ENCODE peak calls at places on chromosomes 7 and 10, in seven cellular contexts. One of them, this sample, is unnamed.

GRCh38 chr10:126012485-126012884 is 116.1 kb downstream of the FANK1 start:
- DNase-seq in nephron progenitor cell: no peak
- DNase-seq in right atrium auricular region: no peak
- DNase-seq in mammary epithelial cell: peak; percentile 37
- DNase-seq in PC-9: no peak
- DNase-seq in PC-3: peak; percentile 61
- DNase-seq in choroid plexus epithelial cell: peak; percentile 31
- DNase-seq in this sample: no peak

GRCh38 chr7:103637080-103637479 is 191.1 kb upstream of the SLC26A5 start:
- DNase-seq in nephron progenitor cell: no peak
- DNase-seq in right atrium auricular region: no peak
- DNase-seq in mammary epithelial cell: peak; percentile 84
- DNase-seq in PC-9: no peak
- DNase-seq in PC-3: peak; percentile 88
- DNase-seq in choroid plexus epithelial cell: peak; percentile 88
- DNase-seq in this sample: no peak

GRCh38 chr7:142000244-142000643 is 4.6 kb downstream of the MGAM start:
- DNase-seq in nephron progenitor cell: no peak
- DNase-seq in right atrium auricular region: no peak
- DNase-seq in mammary epithelial cell: peak; percentile 43
- DNase-seq in PC-9: no peak
- DNase-seq in PC-3: no peak
- DNase-seq in choroid plexus epithelial cell: no peak
- DNase-seq in this sample: no peak

GRCh38 chr10:44774676-44775401 is 136.3 kb upstream of the TMEM72 start:
- DNase-seq in nephron progenitor cell: no peak
- DNase-seq in right atrium auricular region: no peak
- DNase-seq in mammary epithelial cell: no peak
- DNase-seq in PC-9: no peak
- DNase-seq in PC-3: no peak
- DNase-seq in choroid plexus epithelial cell: peak; percentile 24
- DNase-seq in this sample: no peak

GRCh38 chr7:18724311-18724710 is 228.8 kb downstream of the HDAC9 start:
- DNase-seq in nephron progenitor cell: no peak
- DNase-seq in right atrium auricular region: no peak
- DNase-seq in mammary epithelial cell: peak; percentile 37
- DNase-seq in PC-9: no peak
- DNase-seq in PC-3: peak; percentile 46
- DNase-seq in choroid plexus epithelial cell: peak; percentile 22
- DNase-seq in this sample: no peak

GRCh38 chr10:133079836-133080682 is 7.7 kb upstream of the ADGRA1 start:
- DNase-seq in nephron progenitor cell: peak; percentile 90
- DNase-seq in right atrium auricular region: no peak
- DNase-seq in mammary epithelial cell: no peak
- DNase-seq in PC-9: no peak
- DNase-seq in PC-3: no peak
- DNase-seq in choroid plexus epithelial cell: no peak
- DNase-seq in this sample: no peak

GRCh38 chr10:79905322-79906314 is 43.3 kb downstream of the SFTPD start:
- DNase-seq in nephron progenitor cell: no peak
- DNase-seq in right atrium auricular region: no peak
- DNase-seq in mammary epithelial cell: peak; percentile 14
- DNase-seq in PC-9: peak; percentile 12
- DNase-seq in PC-3: peak; percentile 66
- DNase-seq in choroid plexus epithelial cell: peak; percentile 17
- DNase-seq in this sample: no peak

GRCh38 chr10:91493313-91493712 is 83.2 kb downstream of the HECTD2 start:
- DNase-seq in nephron progenitor cell: no peak
- DNase-seq in right atrium auricular region: no peak
- DNase-seq in mammary epithelial cell: peak; percentile 21
- DNase-seq in PC-9: no peak
- DNase-seq in PC-3: peak; percentile 65
- DNase-seq in choroid plexus epithelial cell: peak; percentile 74
- DNase-seq in this sample: no peak

GRCh38 chr7:27173412-27174076 is 576 bp downstream of the HOXA10 start:
- DNase-seq in nephron progenitor cell: peak; percentile 33
- DNase-seq in right atrium auricular region: no peak
- DNase-seq in mammary epithelial cell: no peak
- DNase-seq in PC-9: no peak
- DNase-seq in PC-3: no peak
- DNase-seq in choroid plexus epithelial cell: no peak
- DNase-seq in this sample: no peak

GRCh38 chr7:92809397-92810241 is 26.8 kb downstream of the CDK6 start:
- DNase-seq in nephron progenitor cell: peak; percentile 15
- DNase-seq in right atrium auricular region: no peak
- DNase-seq in mammary epithelial cell: peak; percentile 91
- DNase-seq in PC-9: peak; percentile 76
- DNase-seq in PC-3: peak; percentile 89
- DNase-seq in choroid plexus epithelial cell: peak; percentile 97
- DNase-seq in this sample: no peak

GRCh38 chr10:70348228-70348850 is 34.1 kb downstream of the LRRC20 start:
- DNase-seq in nephron progenitor cell: peak; percentile 40
- DNase-seq in right atrium auricular region: no peak
- DNase-seq in mammary epithelial cell: peak; percentile 32
- DNase-seq in PC-9: peak; percentile 42
- DNase-seq in PC-3: peak; percentile 82
- DNase-seq in choroid plexus epithelial cell: peak; percentile 59
- DNase-seq in this sample: no peak

GRCh38 chr10:25174461-25175230 is at the start of gene GPR158:
- DNase-seq in nephron progenitor cell: peak; percentile 96
- DNase-seq in right atrium auricular region: peak; percentile 63
- DNase-seq in mammary epithelial cell: peak; percentile 91
- DNase-seq in PC-9: peak; percentile 38
- DNase-seq in PC-3: peak; percentile 46
- DNase-seq in choroid plexus epithelial cell: peak; percentile 97
- DNase-seq in this sample: peak; percentile 93

GRCh38 chr7:18624436-18624835 is 128.9 kb downstream of the HDAC9 start:
- DNase-seq in nephron progenitor cell: no peak
- DNase-seq in right atrium auricular region: no peak
- DNase-seq in mammary epithelial cell: no peak
- DNase-seq in PC-9: no peak
- DNase-seq in PC-3: no peak
- DNase-seq in choroid plexus epithelial cell: no peak
- DNase-seq in this sample: no peak

GRCh38 chr10:101780187-101780817 is 2.9 kb downstream of the NPM3 start:
- DNase-seq in nephron progenitor cell: no peak
- DNase-seq in right atrium auricular region: no peak
- DNase-seq in mammary epithelial cell: no peak
- DNase-seq in PC-9: no peak
- DNase-seq in PC-3: no peak
- DNase-seq in choroid plexus epithelial cell: no peak
- DNase-seq in this sample: no peak

GRCh38 chr10:118977022-118977599 is 52.4 kb upstream of the NANOS1 start:
- DNase-seq in nephron progenitor cell: no peak
- DNase-seq in right atrium auricular region: no peak
- DNase-seq in mammary epithelial cell: no peak
- DNase-seq in PC-9: no peak
- DNase-seq in PC-3: no peak
- DNase-seq in choroid plexus epithelial cell: no peak
- DNase-seq in this sample: no peak

GRCh38 chr7:36297364-36298009 is 92.2 kb upstream of the ANLN start:
- DNase-seq in nephron progenitor cell: no peak
- DNase-seq in right atrium auricular region: no peak
- DNase-seq in mammary epithelial cell: no peak
- DNase-seq in PC-9: no peak
- DNase-seq in PC-3: no peak
- DNase-seq in choroid plexus epithelial cell: no peak
- DNase-seq in this sample: no peak

GRCh38 chr10:33186150-33186549 is 148.3 kb downstream of the NRP1 start:
- DNase-seq in nephron progenitor cell: no peak
- DNase-seq in right atrium auricular region: no peak
- DNase-seq in mammary epithelial cell: no peak
- DNase-seq in PC-9: no peak
- DNase-seq in PC-3: no peak
- DNase-seq in choroid plexus epithelial cell: no peak
- DNase-seq in this sample: peak; percentile 67

GRCh38 chr7:155603858-155604503 is 40.5 kb upstream of the RBM33 start:
- DNase-seq in nephron progenitor cell: no peak
- DNase-seq in right atrium auricular region: peak; percentile 42
- DNase-seq in mammary epithelial cell: no peak
- DNase-seq in PC-9: no peak
- DNase-seq in PC-3: no peak
- DNase-seq in choroid plexus epithelial cell: no peak
- DNase-seq in this sample: no peak

GRCh38 chr10:111148025-111148424 is 71.2 kb downstream of the ADRA2A start:
- DNase-seq in nephron progenitor cell: no peak
- DNase-seq in right atrium auricular region: no peak
- DNase-seq in mammary epithelial cell: no peak
- DNase-seq in PC-9: no peak
- DNase-seq in PC-3: no peak
- DNase-seq in choroid plexus epithelial cell: no peak
- DNase-seq in this sample: no peak

GRCh38 chr10:79105164-79105739 is 36.5 kb downstream of the ZMIZ1 start:
- DNase-seq in nephron progenitor cell: no peak
- DNase-seq in right atrium auricular region: no peak
- DNase-seq in mammary epithelial cell: no peak
- DNase-seq in PC-9: no peak
- DNase-seq in PC-3: peak; percentile 51
- DNase-seq in choroid plexus epithelial cell: no peak
- DNase-seq in this sample: no peak

DNA sequence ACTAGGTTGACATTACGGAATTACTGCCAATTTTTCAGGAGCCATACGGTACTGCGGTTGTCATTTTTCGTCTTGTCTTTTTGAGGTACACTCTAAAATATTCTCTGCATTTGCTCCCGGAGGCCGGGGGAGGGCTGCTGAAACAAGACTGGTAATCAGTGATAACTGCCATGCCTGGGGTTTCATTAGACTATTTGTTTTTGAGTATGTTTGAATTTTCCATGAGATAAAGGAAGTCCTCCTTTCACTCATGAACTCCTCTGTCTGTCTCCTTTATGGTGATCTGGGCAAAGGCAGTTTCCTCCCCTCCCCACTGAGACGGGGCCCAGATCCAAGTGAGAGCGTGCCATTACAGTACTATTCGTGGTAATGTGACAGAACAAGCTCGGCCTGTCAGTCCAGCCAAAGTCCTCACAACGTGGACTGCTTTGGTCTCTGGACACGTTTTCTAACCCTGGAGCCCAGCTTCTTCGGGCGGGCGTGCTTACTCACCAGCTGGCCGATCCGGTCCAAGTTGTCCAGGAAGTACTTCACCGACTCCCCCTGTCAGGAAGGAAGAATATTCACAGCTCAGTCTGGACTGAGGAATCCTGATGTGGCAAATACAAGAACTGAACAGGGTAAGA is 45.1 kb downstream of the AMZ1 start:
- DNase-seq in nephron progenitor cell: no peak
- DNase-seq in right atrium auricular region: peak; percentile 89
- DNase-seq in mammary epithelial cell: no peak
- DNase-seq in PC-9: peak; percentile 83
- DNase-seq in PC-3: peak; percentile 77
- DNase-seq in choroid plexus epithelial cell: peak; percentile 61
- DNase-seq in this sample: peak; percentile 70
- TF ChIP-seq CTCF in nephron progenitor cell: no peak
- TF ChIP-seq CTCF in right atrium auricular region: no peak
- TF ChIP-seq CTCF in mammary epithelial cell: no peak
- TF ChIP-seq CTCF in PC-9: no peak
- TF ChIP-seq CTCF in PC-3: no peak
- TF ChIP-seq CTCF in choroid plexus epithelial cell: no peak
- TF ChIP-seq CTCF in this sample: no peak

GRCh38 chr7:51356849-51357516 is 40.4 kb upstream of the COBL start:
- DNase-seq in nephron progenitor cell: peak; percentile 18
- DNase-seq in right atrium auricular region: no peak
- DNase-seq in mammary epithelial cell: no peak
- DNase-seq in PC-9: no peak
- DNase-seq in PC-3: no peak
- DNase-seq in choroid plexus epithelial cell: no peak
- DNase-seq in this sample: peak; percentile 71
- TF ChIP-seq CTCF in nephron progenitor cell: no peak
- TF ChIP-seq CTCF in right atrium auricular region: peak; percentile 28
- TF ChIP-seq CTCF in mammary epithelial cell: no peak
- TF ChIP-seq CTCF in PC-9: no peak
- TF ChIP-seq CTCF in PC-3: no peak
- TF ChIP-seq CTCF in choroid plexus epithelial cell: no peak
- TF ChIP-seq CTCF in this sample: no peak

GRCh38 chr10:21810582-21811244 is 192.8 kb downstream of the DNAJC1 start:
- DNase-seq in nephron progenitor cell: no peak
- DNase-seq in right atrium auricular region: no peak
- DNase-seq in mammary epithelial cell: peak; percentile 36
- DNase-seq in PC-9: no peak
- DNase-seq in PC-3: no peak
- DNase-seq in choroid plexus epithelial cell: peak; percentile 13
- DNase-seq in this sample: no peak
- TF ChIP-seq CTCF in nephron progenitor cell: no peak
- TF ChIP-seq CTCF in right atrium auricular region: no peak
- TF ChIP-seq CTCF in mammary epithelial cell: peak; percentile 16
- TF ChIP-seq CTCF in PC-9: no peak
- TF ChIP-seq CTCF in PC-3: peak; percentile 30
- TF ChIP-seq CTCF in choroid plexus epithelial cell: no peak
- TF ChIP-seq CTCF in this sample: no peak

DNA sequence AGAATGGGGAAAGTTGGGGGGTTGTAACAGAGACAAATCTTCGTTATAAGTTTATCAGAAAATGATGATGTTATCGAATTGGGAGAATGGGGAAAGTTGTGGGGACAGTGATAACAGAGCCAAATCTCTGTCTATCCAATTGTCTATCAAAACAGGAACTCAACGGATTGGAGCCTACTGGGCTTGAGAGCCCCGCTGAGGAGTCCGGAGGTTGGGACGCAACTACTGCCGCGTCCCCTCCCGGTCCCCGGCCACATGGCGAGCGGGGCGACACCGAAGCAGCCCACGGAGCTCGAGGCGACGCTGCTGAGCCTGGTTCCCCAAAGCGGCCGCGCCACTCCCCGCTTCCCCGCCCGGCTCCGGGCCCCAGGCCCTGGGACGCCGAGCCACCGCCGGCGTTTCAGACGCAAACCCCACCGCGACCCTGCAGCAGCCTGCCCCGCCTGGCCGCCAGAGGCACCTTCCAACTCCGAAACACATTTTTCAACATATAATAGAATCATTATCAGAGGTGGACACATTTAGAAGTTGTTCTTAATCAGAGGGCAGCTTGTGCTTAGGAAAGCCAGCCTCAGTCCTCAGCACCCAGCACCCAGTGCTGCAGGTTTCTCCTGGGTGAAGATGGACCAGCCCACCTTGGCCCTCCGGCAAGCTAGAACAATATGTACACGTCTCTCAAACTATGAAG is 13.8 kb upstream of the RALA start:
- DNase-seq in nephron progenitor cell: peak; percentile 60
- DNase-seq in right atrium auricular region: no peak
- DNase-seq in mammary epithelial cell: no peak
- DNase-seq in PC-9: no peak
- DNase-seq in PC-3: no peak
- DNase-seq in choroid plexus epithelial cell: no peak
- DNase-seq in this sample: no peak
- TF ChIP-seq CTCF in nephron progenitor cell: peak; percentile 24
- TF ChIP-seq CTCF in right atrium auricular region: no peak
- TF ChIP-seq CTCF in mammary epithelial cell: no peak
- TF ChIP-seq CTCF in PC-9: no peak
- TF ChIP-seq CTCF in PC-3: no peak
- TF ChIP-seq CTCF in choroid plexus epithelial cell: peak; percentile 41
- TF ChIP-seq CTCF in this sample: no peak

GRCh38 chr7:102433319-102434038 is at the start of gene ORAI2:
- DNase-seq in nephron progenitor cell: peak; percentile 91
- DNase-seq in right atrium auricular region: peak; percentile 64
- DNase-seq in mammary epithelial cell: peak; percentile 35
- DNase-seq in PC-9: peak; percentile 80
- DNase-seq in PC-3: peak; percentile 58
- DNase-seq in choroid plexus epithelial cell: peak; percentile 64
- DNase-seq in this sample: peak; percentile 92
- TF ChIP-seq CTCF in nephron progenitor cell: no peak
- TF ChIP-seq CTCF in right atrium auricular region: no peak
- TF ChIP-seq CTCF in mammary epithelial cell: no peak
- TF ChIP-seq CTCF in PC-9: no peak
- TF ChIP-seq CTCF in PC-3: no peak
- TF ChIP-seq CTCF in choroid plexus epithelial cell: no peak
- TF ChIP-seq CTCF in this sample: no peak

This sample was measured in osteocyte.